ENCODE peak calls at places on chromosomes 1 and 21, in nine cellular contexts. S is ovary, T is uterus, G is A549, U is testis, L is vagina, B is prostate gland, C is H1, R is stomach. E is an unnamed sample.

GRCh38 chr1:117284408-117285215 is 73.9 kb upstream of the VTCN1 start:
- DNase-seq in S (no peak), T (no peak), G (peak; percentile 71), U (no peak), L (no peak), B (peak; percentile 24), C (no peak), R (no peak), E (no peak)

GRCh38 chr1:11761988-11762406 is at the start of gene C1orf167:
- DNase-seq in S (no peak), T (no peak), G (no peak), U (peak; percentile 55), L (no peak), B (no peak), C (no peak), R (peak; percentile 34), E (no peak)

GRCh38 chr1:1039145-1039910 is 19.4 kb downstream of the AGRN start:
- DNase-seq in S (no peak), T (no peak), G (no peak), U (no peak), L (no peak), B (no peak), C (no peak), R (no peak), E (no peak)

GRCh38 chr1:44616284-44616990 is 57.8 kb downstream of the TMEM53 start:
- DNase-seq in S (no peak), T (no peak), G (no peak), U (no peak), L (no peak), B (no peak), C (no peak), R (no peak), E (no peak)

GRCh38 chr1:212070720-212071302 is 35.3 kb downstream of the DTL start:
- DNase-seq in S (no peak), T (no peak), G (peak; percentile 43), U (no peak), L (no peak), B (peak; percentile 8), C (no peak), R (no peak), E (no peak)

GRCh38 chr1:44566281-44567046 is 107.8 kb downstream of the TMEM53 start:
- DNase-seq in S (no peak), T (no peak), G (no peak), U (no peak), L (no peak), B (no peak), C (no peak), R (no peak), E (no peak)

GRCh38 chr1:204283711-204284651 is 70.2 kb upstream of the GOLT1A start:
- DNase-seq in S (no peak), T (no peak), G (no peak), U (no peak), L (no peak), B (no peak), C (no peak), R (peak; percentile 59), E (no peak)

GRCh38 chr1:245715970-245716369 is 561.2 kb downstream of the KIF26B start:
- DNase-seq in S (no peak), T (no peak), G (peak; percentile 25), U (no peak), L (no peak), B (no peak), C (no peak), R (no peak), E (no peak)

GRCh38 chr1:54409156-54410142 is 3.3 kb upstream of the SSBP3 start:
- DNase-seq in S (no peak), T (no peak), G (no peak), U (no peak), L (no peak), B (no peak), C (no peak), R (peak; percentile 28), E (no peak)

GRCh38 chr1:29703596-29703995 is 467.3 kb downstream of the PTPRU start:
- DNase-seq in S (no peak), T (no peak), G (peak; percentile 49), U (peak; percentile 39), L (no peak), B (no peak), C (no peak), R (no peak), E (no peak)

GRCh38 chr1:42379794-42380616 is 587 bp upstream of the RIMKLA start:
- DNase-seq in S (no peak), T (no peak), G (peak; percentile 16), U (peak; percentile 37), L (no peak), B (no peak), C (no peak), R (no peak), E (peak; percentile 44)

GRCh38 chr1:246724725-246725095 is 501 bp downstream of the SCCPDH start:
- DNase-seq in S (no peak), T (no peak), G (peak; percentile 42), U (peak; percentile 38), L (no peak), B (no peak), C (no peak), R (no peak), E (peak; percentile 10)

GRCh38 chr1:43881415-43881814 is 52.2 kb upstream of the ARTN start:
- DNase-seq in S (no peak), T (no peak), G (no peak), U (no peak), L (no peak), B (no peak), C (no peak), R (no peak), E (no peak)

GRCh38 chr1:66764994-66765578 is 12.8 kb downstream of the DYNLT5 start:
- DNase-seq in S (no peak), T (peak; percentile 39), G (peak; percentile 38), U (peak; percentile 73), L (no peak), B (peak; percentile 16), C (no peak), R (peak; percentile 27), E (peak; percentile 51)

GRCh38 chr1:91751281-91751680 is 134.7 kb downstream of the TGFBR3 start:
- DNase-seq in S (peak; percentile 35), T (peak; percentile 68), G (no peak), U (peak; percentile 61), L (peak; percentile 87), B (no peak), C (no peak), R (no peak), E (peak; percentile 32)

GRCh38 chr1:164733734-164734133 is 174.8 kb downstream of the PBX1 start:
- DNase-seq in S (no peak), T (no peak), G (no peak), U (no peak), L (no peak), B (no peak), C (no peak), R (no peak), E (no peak)

GRCh38 chr21:26849428-26850115 is 4.4 kb upstream of the ADAMTS1 start:
- DNase-seq in S (no peak), T (no peak), G (peak; percentile 48), U (no peak), L (no peak), B (no peak), C (no peak), R (no peak), E (no peak)

GRCh38 chr21:33069645-33069993 is 322 bp upstream of the OLIG1 start:
- DNase-seq in S (no peak), T (no peak), G (no peak), U (no peak), L (no peak), B (no peak), C (no peak), R (no peak), E (no peak)

GRCh38 chr1:43558346-43558841 is 27.7 kb downstream of the PTPRF start:
- DNase-seq in S (peak; percentile 47), T (peak; percentile 74), G (no peak), U (no peak), L (no peak), B (no peak), C (no peak), R (no peak), E (no peak)

DNA sequence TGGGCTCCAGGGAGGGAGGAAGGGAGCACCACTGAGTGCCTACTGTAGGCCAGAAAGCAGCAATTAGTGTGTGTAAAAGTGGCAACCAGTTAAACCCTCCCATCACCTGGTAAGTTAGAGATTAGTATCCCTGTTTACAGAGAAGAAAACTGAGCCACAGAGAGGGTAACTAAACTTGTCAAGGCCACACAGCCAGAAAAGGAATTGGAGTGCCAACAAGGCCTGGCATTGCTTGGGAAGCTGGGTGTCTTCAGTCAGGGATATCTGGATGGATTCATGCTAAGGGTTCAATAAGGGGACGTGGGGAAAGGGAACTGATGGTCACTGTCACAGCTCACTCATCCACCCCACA is 23.6 kb upstream of the ADGRB2 start:
- DNase-seq in S (no peak), T (no peak), G (no peak), U (no peak), L (no peak), B (no peak), C (no peak), R (no peak), E (no peak)
- H3K4me3 ChIP-seq in S (no peak overlapping the region), T (no peak overlapping the region), G (peak overlapping the region; percentile 69), U (peak overlapping the region; percentile 63), L (no peak overlapping the region), B (peak overlapping the region; percentile 56), C (peak overlapping the region; percentile 88), R (peak overlapping the region; percentile 74), E (no peak overlapping the region)

GRCh38 chr1:40709100-40709801 is 17.7 kb downstream of the NFYC start:
- DNase-seq in S (peak; percentile 67), T (peak; percentile 87), G (peak; percentile 89), U (peak; percentile 97), L (peak; percentile 91), B (peak; percentile 95), C (peak; percentile 75), R (peak; percentile 84), E (peak; percentile 83)
- TF ChIP-seq POLR2A in S (no peak), T (peak; percentile 17), G (no peak), U (no peak), L (no peak), B (peak; percentile 79), C (peak; percentile 91), R (no peak), E (peak; percentile 97)

GRCh38 chr1:192516776-192517297 is 58.7 kb upstream of the RGS1 start:
- DNase-seq in S (no peak), T (no peak), G (no peak), U (peak; percentile 21), L (no peak), B (no peak), C (no peak), R (no peak), E (peak; percentile 44)
- H3K4me3 ChIP-seq in S (no peak overlapping the region), T (no peak overlapping the region), G (no peak overlapping the region), U (no peak overlapping the region), L (no peak overlapping the region), B (no peak overlapping the region), C (no peak overlapping the region), R (no peak overlapping the region), E (no peak overlapping the region)

DNA sequence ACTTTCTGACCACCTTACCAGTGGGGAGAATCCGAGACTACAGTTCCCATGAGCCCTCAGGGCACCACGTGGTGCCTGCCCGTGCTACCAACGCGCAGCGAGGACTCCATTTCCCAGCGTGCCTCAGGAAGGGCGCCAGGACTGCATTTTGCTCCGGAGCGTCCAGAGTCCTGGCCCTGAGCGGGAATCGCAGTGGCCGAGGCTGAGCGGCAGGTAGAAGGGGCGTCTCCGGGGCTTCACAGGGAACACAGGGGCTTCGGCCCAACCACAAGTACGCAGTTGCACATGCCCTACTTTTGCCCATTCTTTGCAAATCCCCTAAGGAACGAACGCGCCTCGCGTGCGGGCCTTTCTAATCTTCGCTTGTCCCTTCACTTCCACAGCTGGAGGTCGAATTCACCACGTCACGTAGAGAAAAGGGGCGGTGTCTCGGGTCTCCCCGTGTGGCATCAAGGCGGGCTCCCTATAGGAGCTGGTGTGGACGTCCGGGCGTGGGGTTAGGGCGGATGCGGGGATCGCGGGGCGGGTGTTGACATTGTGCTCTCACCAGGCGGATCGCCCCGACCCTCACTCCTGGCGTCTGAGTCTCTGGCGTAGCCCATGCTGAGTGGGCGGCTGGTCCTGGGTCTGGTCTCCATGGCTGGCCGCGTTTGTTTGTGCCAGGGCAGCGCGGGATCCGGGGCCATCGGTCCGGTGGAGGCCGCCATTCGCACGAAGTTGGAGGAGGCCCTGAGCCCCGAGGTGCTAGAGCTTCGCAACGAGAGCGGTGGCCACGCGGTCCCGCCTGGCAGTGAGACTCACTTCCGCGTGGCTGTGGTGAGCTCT is at the start of gene BOLA1:
- DNase-seq in S (peak; percentile 92), T (peak; percentile 95), G (peak; percentile 93), U (peak; percentile 97), L (peak; percentile 92), B (peak; percentile 95), C (peak; percentile 87), R (peak; percentile 93), E (peak; percentile 92)
- TF ChIP-seq POLR2A in S (peak; percentile 91), T (peak; percentile 94), G (peak; percentile 80), U (peak; percentile 45), L (peak; percentile 89), B (peak; percentile 80), C (peak; percentile 80), R (no peak), E (peak; percentile 92)

E was measured in adrenal gland.